ENCODE peak calls at places on chromosomes 16 and 17, in seven cellular contexts. L is NAMALWA; H is right atrium auricular region; S is effector CD4-positive, alpha-beta T cell; F is T47D; T is kidney tubule cell; D is lung microvascular endothelial cell. O is an unnamed sample.
A peak's percentile ranks its signal among the peaks of the same experiment; 100 is the strongest.

GRCh38 chr16:27474041-27474440 is 72.1 kb downstream of the IL21R start:
- DNase-seq in L (no peak), H (no peak), S (no peak), F (no peak), T (no peak), D (no peak), O (no peak)

GRCh38 chr16:9840761-9841665 is 341.2 kb downstream of the GRIN2A start:
- DNase-seq in L (no peak), H (no peak), S (no peak), F (no peak), T (no peak), D (no peak), O (no peak)

GRCh38 chr17:48606892-48607241 is 2.1 kb upstream of the HOXB6 start:
- DNase-seq in L (no peak), H (no peak), S (no peak), F (no peak), T (no peak), D (no peak), O (no peak)

GRCh38 chr17:2608350-2608913 is 15.0 kb downstream of the PAFAH1B1 start:
- DNase-seq in L (no peak), H (no peak), S (no peak), F (no peak), T (no peak), D (no peak), O (no peak)

GRCh38 chr17:77723909-77724875 is 234.3 kb upstream of the TNRC6C start:
- DNase-seq in L (no peak), H (peak; percentile 32), S (no peak), F (no peak), T (no peak), D (no peak), O (peak; percentile 89)

GRCh38 chr16:30185683-30186421 is 2.5 kb downstream of the CORO1A start:
- DNase-seq in L (peak; percentile 81), H (no peak), S (peak; percentile 71), F (no peak), T (no peak), D (no peak), O (peak; percentile 93)

GRCh38 chr16:14194706-14195105 is 123.6 kb downstream of the MRTFB start:
- DNase-seq in L (no peak), H (no peak), S (no peak), F (no peak), T (no peak), D (no peak), O (no peak)

GRCh38 chr16:59394526-59394925 is 660.4 kb upstream of the GOT2 start:
- DNase-seq in L (no peak), H (no peak), S (no peak), F (no peak), T (no peak), D (no peak), O (no peak)

GRCh38 chr17:57576744-57577143 is 168.4 kb downstream of the CCDC182 start:
- DNase-seq in L (no peak), H (no peak), S (no peak), F (no peak), T (no peak), D (no peak), O (no peak)

GRCh38 chr17:79737046-79737921 is 6.5 kb downstream of the ENPP7 start:
- DNase-seq in L (no peak), H (no peak), S (no peak), F (no peak), T (no peak), D (no peak), O (no peak)

GRCh38 chr17:68344701-68345136 is 53.4 kb downstream of the ARSG start:
- DNase-seq in L (no peak), H (no peak), S (peak; percentile 19), F (no peak), T (no peak), D (no peak), O (no peak)

GRCh38 chr16:78639775-78640174 is 540.3 kb downstream of the WWOX start:
- DNase-seq in L (no peak), H (no peak), S (no peak), F (no peak), T (no peak), D (no peak), O (peak; percentile 59)

GRCh38 chr17:8068736-8069586 is 18.6 kb downstream of the ALOX12B start:
- DNase-seq in L (no peak), H (peak; percentile 66), S (no peak), F (no peak), T (no peak), D (no peak), O (no peak)

GRCh38 chr16:85898521-85899442 is at the start of gene IRF8:
- DNase-seq in L (peak; percentile 91), H (peak; percentile 72), S (peak; percentile 43), F (no peak), T (peak; percentile 68), D (peak; percentile 93), O (peak; percentile 84)

GRCh38 chr16:24273511-24273910 is 17.4 kb downstream of the CACNG3 start:
- DNase-seq in L (no peak), H (no peak), S (no peak), F (no peak), T (peak; percentile 21), D (no peak), O (no peak)

GRCh38 chr16:50227120-50227519 is 39.2 kb upstream of the ADCY7 start:
- DNase-seq in L (no peak), H (no peak), S (no peak), F (no peak), T (no peak), D (no peak), O (no peak)

GRCh38 chr16:89565256-89565505 is 4.7 kb downstream of the RPL13 start:
- DNase-seq in L (no peak), H (no peak), S (no peak), F (no peak), T (no peak), D (no peak), O (no peak)

GRCh38 chr16:11530171-11530940 is 56.4 kb downstream of the LITAF start:
- DNase-seq in L (no peak), H (no peak), S (no peak), F (no peak), T (peak; percentile 66), D (no peak), O (no peak)

GRCh38 chr16:86834451-86835035 is 256.2 kb downstream of the FOXL1 start:
- DNase-seq in L (no peak), H (no peak), S (no peak), F (no peak), T (peak; percentile 33), D (peak; percentile 37), O (peak; percentile 13)

GRCh38 chr17:49910858-49911204 is 58.2 kb upstream of the DLX4 start:
- DNase-seq in L (no peak), H (no peak), S (no peak), F (no peak), T (no peak), D (no peak), O (peak; percentile 21)

GRCh38 chr17:7293821-7294613 is 422 bp downstream of the YBX2 start:
- DNase-seq in L (no peak), H (no peak), S (no peak), F (no peak), T (peak; percentile 11), D (no peak), O (peak; percentile 31)

GRCh38 chr16:81881228-81881627 is 102.1 kb downstream of the PLCG2 start:
- DNase-seq in L (no peak), H (no peak), S (no peak), F (no peak), T (no peak), D (no peak), O (no peak)

GRCh38 chr16:19130852-19131808 is 17.4 kb downstream of the ITPRIPL2 start:
- DNase-seq in L (no peak), H (peak; percentile 63), S (no peak), F (no peak), T (peak; percentile 65), D (no peak), O (no peak)

GRCh38 chr17:37019117-37019744 is 70.5 kb downstream of the AATF start:
- DNase-seq in L (no peak), H (no peak), S (no peak), F (no peak), T (no peak), D (no peak), O (no peak)

GRCh38 chr17:12566281-12567002 is 99.2 kb upstream of the MYOCD start:
- DNase-seq in L (no peak), H (no peak), S (no peak), F (no peak), T (no peak), D (no peak), O (no peak)

GRCh38 chr16:23608194-23608593 is 12.1 kb upstream of the NDUFAB1 start:
- DNase-seq in L (no peak), H (no peak), S (no peak), F (no peak), T (peak; percentile 60), D (peak; percentile 90), O (no peak)

GRCh38 chr17:79799538-79800324 is 2.9 kb upstream of the CBX8 start:
- DNase-seq in L (no peak), H (no peak), S (no peak), F (no peak), T (no peak), D (no peak), O (peak; percentile 41)

GRCh38 chr17:48722201-48722907 is at the start of gene PRAC1:
- DNase-seq in L (no peak), H (no peak), S (no peak), F (no peak), T (no peak), D (no peak), O (no peak)

GRCh38 chr17:4477286-4477791 is 21.3 kb upstream of the SPNS2 start:
- DNase-seq in L (no peak), H (no peak), S (no peak), F (no peak), T (peak; percentile 67), D (no peak), O (no peak)

GRCh38 chr17:13024526-13025263 is 6.9 kb upstream of the ELAC2 start:
- DNase-seq in L (peak; percentile 63), H (no peak), S (peak; percentile 56), F (no peak), T (peak; percentile 59), D (peak; percentile 56), O (peak; percentile 67)

GRCh38 chr16:77657016-77657415 is 65.3 kb upstream of the NUDT7 start:
- DNase-seq in L (peak; percentile 12), H (no peak), S (no peak), F (no peak), T (peak; percentile 26), D (no peak), O (peak; percentile 26)

GRCh38 chr17:79242393-79242792 is 167.8 kb downstream of the ENGASE start:
- DNase-seq in L (no peak), H (no peak), S (no peak), F (no peak), T (no peak), D (no peak), O (no peak)

GRCh38 chr17:9615486-9615885 is 29.8 kb upstream of the USP43 start:
- DNase-seq in L (no peak), H (no peak), S (no peak), F (no peak), T (no peak), D (no peak), O (no peak)

GRCh38 chr17:22692066-22692800 is 999.9 kb downstream of the KCNJ18 start:
- DNase-seq in L (no peak), H (peak; percentile 55), S (no peak), F (no peak), T (no peak), D (no peak), O (no peak)

GRCh38 chr17:78346605-78347250 is 13.1 kb downstream of the SOCS3 start:
- DNase-seq in L (no peak), H (no peak), S (no peak), F (no peak), T (peak; percentile 43), D (no peak), O (no peak)